ENCODE peak calls at places on chromosomes 4 and X, in six cellular contexts. C, E, U, M, P and Z are unnamed samples.

GRCh38 chrX:40207626-40208025 is 109.9 kb upstream of the BCOR start:
- DNase-seq in C (peak; percentile 71), E (no peak), U (no peak), M (no peak), P (no peak), Z (no peak)

GRCh38 chr4:15754323-15754722 is 23.8 kb upstream of the CD38 start:
- DNase-seq in C (peak; percentile 38), E (no peak), U (no peak), M (no peak), P (no peak), Z (no peak)

GRCh38 chr4:184165291-184165690 is 52.4 kb downstream of the ENPP6 start:
- DNase-seq in C (peak; percentile 65), E (no peak), U (no peak), M (no peak), P (no peak), Z (peak; percentile 47)

GRCh38 chr4:3246458-3247398 is 2.2 kb upstream of the MSANTD1 start:
- DNase-seq in C (no peak), E (no peak), U (no peak), M (no peak), P (no peak), Z (no peak)

GRCh38 chrX:100685284-100685996 is 41.4 kb downstream of the SRPX2 start:
- DNase-seq in C (peak; percentile 40), E (peak; percentile 80), U (peak; percentile 94), M (peak; percentile 70), P (peak; percentile 65), Z (peak; percentile 77)

GRCh38 chr4:146260521-146260920 is 46.2 kb downstream of the REELD1 start:
- DNase-seq in C (no peak), E (no peak), U (peak; percentile 5), M (no peak), P (no peak), Z (no peak)

GRCh38 chr4:61723492-61723891 is 523.4 kb downstream of the ADGRL3 start:
- DNase-seq in C (peak; percentile 8), E (no peak), U (no peak), M (no peak), P (no peak), Z (no peak)

GRCh38 chr4:6875431-6875831 is 34.2 kb upstream of the TBC1D14 start:
- DNase-seq in C (no peak), E (no peak), U (no peak), M (no peak), P (no peak), Z (no peak)

GRCh38 chr4:81378398-81378797 is 93.3 kb downstream of the RASGEF1B start:
- DNase-seq in C (no peak), E (no peak), U (no peak), M (no peak), P (no peak), Z (no peak)

GRCh38 chr4:166400270-166400894 is 527.3 kb downstream of the TLL1 start:
- DNase-seq in C (no peak), E (no peak), U (no peak), M (peak; percentile 5), P (no peak), Z (no peak)

GRCh38 chrX:140756948-140757347 is 47.4 kb downstream of the LINC00632 start:
- DNase-seq in C (no peak), E (no peak), U (no peak), M (no peak), P (no peak), Z (no peak)

GRCh38 chrX:153226344-153227190 is 47.5 kb downstream of the MAGEA1 start:
- DNase-seq in C (peak; percentile 88), E (peak; percentile 48), U (peak; percentile 19), M (peak; percentile 35), P (no peak), Z (peak; percentile 87)

GRCh38 chrX:54076903-54077302 is 32.6 kb upstream of the PHF8 start:
- DNase-seq in C (peak; percentile 47), E (peak; percentile 9), U (no peak), M (no peak), P (no peak), Z (no peak)

GRCh38 chr4:26196567-26196966 is 124.2 kb upstream of the RBPJ start:
- DNase-seq in C (no peak), E (no peak), U (no peak), M (no peak), P (no peak), Z (no peak)

GRCh38 chr4:184382189-184382846 is 92.0 kb downstream of the IRF2 start:
- DNase-seq in C (peak; percentile 27), E (no peak), U (no peak), M (no peak), P (no peak), Z (no peak)